ENCODE peak calls at places on chromosomes 5 and 9, in five cellular contexts. I is stomach, B is HFF-Myc, H is tibial nerve, G is astrocyte. A is an unnamed sample.

GRCh38 chr5:5132185-5132584 is 7.9 kb upstream of the ADAMTS16 start:
- DNase-seq in H (no peak), G (no peak), B (no peak), I (no peak), A (no peak)

GRCh38 chr9:127904518-127904887 is 5.1 kb upstream of the ST6GALNAC6 start:
- DNase-seq in H (no peak), G (no peak), B (no peak), I (no peak), A (no peak)

GRCh38 chr9:135332979-135333748 is 146.4 kb upstream of the PPP1R26 start:
- DNase-seq in H (no peak), I (no peak), G (no peak), B (no peak), A (no peak)

GRCh38 chr9:92504881-92505280 is 22.6 kb upstream of the ASPN start:
- DNase-seq in I (no peak), H (no peak), G (peak), B (no peak), A (no peak)

GRCh38 chr9:125774106-125774505 is 26.9 kb downstream of the PBX3 start:
- DNase-seq in I (no peak), H (no peak), G (no peak), B (no peak), A (no peak)

GRCh38 chr5:321233-321725 is at the start of gene AHRR:
- DNase-seq in I (peak), B (no peak), G (peak), H (no peak), A (peak)

GRCh38 chr5:36876965-36877666 is 547 bp downstream of the NIPBL start:
- DNase-seq in B (no peak), H (peak), G (peak), I (peak), A (peak)

GRCh38 chr5:43314724-43315123 is 1.5 kb upstream of the HMGCS1 start:
- DNase-seq in G (no peak), B (no peak), I (no peak), H (no peak), A (no peak)

GRCh38 chr5:142857405-142857804 is 87.2 kb downstream of the ARHGAP26 start:
- DNase-seq in H (no peak), I (no peak), B (no peak), G (no peak), A (no peak)

GRCh38 chr9:13427587-13427986 is 148.1 kb upstream of the MPDZ start:
- DNase-seq in I (no peak), G (peak), B (peak), H (peak), A (peak)

GRCh38 chr9:133521122-133522072 is 3.4 kb downstream of the MYMK start:
- DNase-seq in I (no peak), G (no peak), H (no peak), B (no peak), A (no peak)

GRCh38 chr5:163385276-163385675 is 52.1 kb upstream of the CCNG1 start:
- DNase-seq in H (peak), B (no peak), G (no peak), I (no peak), A (peak)

GRCh38 chr5:93887678-93888077 is 146.3 kb upstream of the POU5F2 start:
- DNase-seq in G (no peak), B (no peak), H (no peak), I (no peak), A (no peak)

GRCh38 chr5:59517926-59518585 is 375.5 kb downstream of the PDE4D start:
- DNase-seq in B (peak), I (no peak), G (peak), H (no peak), A (peak)

GRCh38 chr9:109467936-109468335 is 30.2 kb downstream of the PTPN3 start:
- DNase-seq in I (no peak), G (no peak), B (no peak), H (no peak), A (peak)

GRCh38 chr9:87570000-87570834 is 72.5 kb downstream of the DAPK1 start:
- DNase-seq in H (no peak), B (no peak), G (peak), I (no peak), A (no peak)

GRCh38 chr9:37369671-37370070 is 52.8 kb upstream of the GRHPR start:
- DNase-seq in G (no peak), H (no peak), I (no peak), B (no peak), A (no peak)
- H3K4me3 ChIP-seq in G (no peak), H (no peak), I (no peak), B (no peak), A (no peak)

GRCh38 chr5:149904293-149904886 is 40.2 kb downstream of the PDE6A start:
- DNase-seq in H (no peak), G (no peak), I (no peak), B (no peak), A (no peak)

GRCh38 chr5:149903441-149903840 is 41.2 kb downstream of the PDE6A start:
- DNase-seq in I (no peak), H (no peak), B (no peak), G (no peak), A (no peak)

GRCh38 chr5:149900390-149900789 is 44.2 kb downstream of the PDE6A start:
- DNase-seq in H (no peak), B (no peak), I (no peak), G (no peak), A (no peak)

GRCh38 chr5:149901511-149901910 is 43.1 kb downstream of the PDE6A start:
- DNase-seq in G (no peak), H (no peak), B (no peak), I (no peak), A (no peak)

GRCh38 chr5:149902177-149902576 is 42.4 kb downstream of the PDE6A start:
- DNase-seq in I (no peak), B (no peak), H (no peak), G (no peak), A (no peak)
- TF ChIP-seq CTCF in I (no peak), B (no peak), H (no peak), G (no peak), A (peak)

DNA sequence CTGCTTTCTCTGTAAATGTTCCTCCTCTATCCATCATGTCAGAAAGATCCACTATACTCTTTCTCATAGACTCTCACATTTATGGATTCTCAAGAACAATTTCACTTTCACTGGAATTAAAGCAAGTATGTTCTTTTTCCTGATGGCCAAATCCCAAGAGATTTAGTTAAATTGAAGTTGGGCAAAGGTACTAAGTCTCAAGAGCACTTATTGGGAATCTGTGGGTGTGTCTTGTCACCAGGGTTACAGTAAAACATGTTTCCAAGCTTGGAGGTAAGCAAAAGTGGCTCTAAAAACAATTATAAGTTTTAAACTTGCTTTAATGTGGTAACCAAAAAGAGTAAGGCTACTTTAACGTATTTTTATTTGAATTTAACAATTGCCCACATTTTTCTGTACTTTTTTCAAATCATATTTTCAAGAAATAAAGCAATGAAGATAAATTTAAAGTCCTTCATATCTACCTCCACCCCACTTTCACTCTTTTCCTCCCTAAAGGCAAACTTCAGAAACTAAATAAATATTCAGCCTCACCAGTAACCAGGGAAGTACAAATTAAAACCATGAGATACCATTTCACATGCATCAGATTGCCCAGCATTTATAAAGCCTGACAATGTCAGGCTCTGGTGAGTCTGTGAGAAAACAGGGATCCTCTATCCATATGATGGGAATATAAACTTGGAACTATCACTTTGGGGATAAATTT is 387.4 kb downstream of the CETN3 start:
- DNase-seq in B (no peak), I (no peak), G (peak), H (no peak), A (peak)
- H3K4me3 ChIP-seq in B (no peak), I (no peak), G (no peak), H (no peak), A (no peak)

DNA sequence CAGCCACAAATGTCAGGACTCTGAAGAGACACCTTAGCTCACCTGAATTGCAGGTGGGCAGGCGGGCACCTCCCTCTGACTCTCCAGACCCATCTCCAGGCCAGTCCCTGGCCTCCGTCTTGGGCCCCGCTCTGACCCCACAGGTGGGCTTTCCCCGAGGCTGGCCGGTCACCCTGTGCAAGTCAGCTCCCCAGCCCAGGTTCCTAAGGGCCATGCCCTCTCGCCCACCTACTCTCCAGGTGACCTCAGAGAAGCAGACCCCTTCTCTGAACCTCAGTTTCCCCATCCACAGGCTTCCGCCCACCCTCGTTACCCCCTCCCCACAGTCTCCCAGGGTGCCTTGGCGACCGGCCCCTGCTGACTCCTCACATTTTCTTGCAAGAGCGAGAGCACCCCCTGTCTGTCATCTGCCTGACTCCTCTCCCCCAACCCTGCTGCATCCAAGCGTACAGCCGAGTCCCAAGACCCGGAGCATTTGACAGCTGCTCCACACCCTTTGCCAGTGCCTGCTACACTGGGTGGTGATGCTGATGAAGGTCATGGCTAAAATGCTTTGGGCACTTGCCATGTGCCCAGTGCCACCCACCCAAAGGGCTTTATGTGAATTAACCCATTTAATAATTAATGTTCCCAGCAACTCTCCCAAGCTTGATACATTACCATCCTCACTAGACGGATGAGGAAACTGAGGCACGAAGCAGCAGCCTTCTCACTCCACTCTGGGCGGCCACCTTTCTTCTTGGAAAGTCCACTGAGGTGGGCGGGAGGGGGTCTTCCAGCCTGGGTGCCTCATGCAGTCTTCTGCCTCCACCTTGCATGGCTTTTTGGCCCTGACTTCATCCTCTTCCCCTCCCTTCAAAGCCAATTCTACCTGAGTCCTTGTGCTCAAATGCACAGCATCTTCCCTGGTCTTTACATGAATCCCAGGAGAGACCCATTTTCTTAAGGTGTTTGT is 51.1 kb upstream of the ORM1 start:
- DNase-seq in B (no peak), G (peak), I (no peak), H (peak), A (peak)
- TF ChIP-seq CTCF in B (peak), G (peak), I (no peak), H (peak), A (peak)

GRCh38 chr5:87190041-87190440 is 77.6 kb upstream of the RASA1 start:
- DNase-seq in B (no peak), I (no peak), H (no peak), G (no peak), A (no peak)
- H3K4me3 ChIP-seq in B (no peak), I (no peak), H (no peak), G (no peak), A (no peak)

A was measured in fibroblast of pulmonary artery.